ENCODE peak calls at places on chromosomes 12 and 14, in nine cellular contexts. P is H9; L is Calu3; M is cardiac fibroblast; Z is CD8-positive, alpha-beta T cell; H is right lobe of liver; I is astrocyte of the spinal cord; U is A673; E is PC-3. O is an unnamed sample.

GRCh38 chr12:21771311-21771710 is 3.2 kb downstream of the KCNJ8 start:
- DNase-seq in P (no peak), M (peak; percentile 2), H (no peak), I (peak; percentile 16), L (no peak), Z (no peak), U (no peak), E (peak; percentile 24), O (no peak)

GRCh38 chr14:32252030-32252670 is 49.1 kb upstream of the RNU6-8 start:
- DNase-seq in P (peak; percentile 56), L (peak; percentile 65), H (no peak), E (peak; percentile 85), I (peak; percentile 85), M (peak; percentile 84), U (peak; percentile 85), Z (peak; percentile 19), O (peak; percentile 76)

GRCh38 chr12:115010324-115010995 is 326.5 kb upstream of the TBX3 start:
- DNase-seq in M (no peak), P (no peak), I (no peak), Z (no peak), L (no peak), U (no peak), H (peak; percentile 68), E (peak; percentile 91), O (peak; percentile 93)

GRCh38 chr12:11689591-11690158 is 40.2 kb downstream of the ETV6 start:
- DNase-seq in Z (no peak), M (no peak), I (no peak), H (no peak), L (no peak), U (no peak), P (no peak), E (no peak), O (no peak)

GRCh38 chr14:96176275-96176674 is 28.4 kb upstream of the BDKRB2 start:
- DNase-seq in M (peak; percentile 36), U (no peak), Z (no peak), L (no peak), P (no peak), I (no peak), E (no peak), H (no peak), O (no peak)

GRCh38 chr12:80837342-80837978 is 100.3 kb downstream of the LIN7A start:
- DNase-seq in M (peak; percentile 78), Z (no peak), H (no peak), E (peak; percentile 51), L (peak; percentile 45), P (peak; percentile 72), I (peak; percentile 65), U (peak; percentile 82), O (peak; percentile 61)

GRCh38 chr14:66141733-66142132 is 344.4 kb upstream of the CCDC196 start:
- DNase-seq in U (no peak), E (no peak), L (no peak), M (no peak), Z (no peak), H (no peak), I (no peak), P (no peak), O (no peak)

GRCh38 chr12:126784328-126784921 is 1482.5 kb upstream of the TMEM132C start:
- DNase-seq in Z (no peak), H (no peak), U (peak; percentile 83), M (no peak), I (peak; percentile 26), P (peak; percentile 86), L (peak; percentile 73), E (peak; percentile 81), O (peak; percentile 64)

GRCh38 chr14:74915826-74916225 is 7.2 kb downstream of the RPS6KL1 start:
- DNase-seq in M (no peak), P (no peak), Z (no peak), E (no peak), U (no peak), I (no peak), H (no peak), L (no peak), O (no peak)

GRCh38 chr14:44010595-44010994 is 496.5 kb downstream of the FSCB start:
- DNase-seq in I (no peak), E (no peak), H (no peak), L (no peak), M (no peak), U (no peak), P (no peak), Z (no peak), O (no peak)

GRCh38 chr14:88189040-88189839 is 133.8 kb downstream of the KCNK10 start:
- DNase-seq in U (peak; percentile 86), Z (no peak), H (no peak), M (peak; percentile 93), L (peak; percentile 84), I (peak; percentile 74), P (peak; percentile 80), E (peak; percentile 96), O (peak; percentile 88)

GRCh38 chr14:68788275-68789001 is 4.4 kb downstream of the ZFP36L1 start:
- DNase-seq in U (no peak), L (no peak), P (no peak), I (peak; percentile 20), H (no peak), M (peak; percentile 26), E (no peak), Z (no peak), O (no peak)

GRCh38 chr12:69688496-69689427 is 10.3 kb downstream of the BEST3 start:
- DNase-seq in M (peak; percentile 89), Z (peak; percentile 3), E (peak; percentile 97), I (peak; percentile 96), L (peak; percentile 85), H (peak; percentile 62), P (peak; percentile 91), U (peak; percentile 87), O (peak; percentile 98)

GRCh38 chr12:93379432-93380308 is 1.9 kb downstream of the NUDT4 start:
- DNase-seq in P (no peak), Z (no peak), L (no peak), I (peak; percentile 39), H (no peak), U (peak; percentile 17), E (peak; percentile 29), M (no peak), O (peak; percentile 38)

GRCh38 chr12:42568952-42569916 is 20.3 kb downstream of the PRICKLE1 start:
- DNase-seq in Z (no peak), U (peak; percentile 74), P (no peak), M (peak; percentile 78), I (peak; percentile 66), E (peak; percentile 75), H (no peak), L (no peak), O (peak; percentile 58)

GRCh38 chr14:32259368-32260013 is 56.4 kb upstream of the RNU6-8 start:
- DNase-seq in H (no peak), P (peak; percentile 43), Z (no peak), E (peak; percentile 87), M (peak; percentile 22), I (peak; percentile 71), U (peak; percentile 69), L (peak; percentile 37), O (peak; percentile 73)

GRCh38 chr12:40616383-40616900 is 75.8 kb upstream of the CNTN1 start:
- DNase-seq in U (no peak), H (no peak), I (no peak), E (no peak), L (no peak), Z (no peak), M (no peak), P (no peak), O (no peak)

GRCh38 chr12:106195638-106196037 is 52.2 kb downstream of the CKAP4 start:
- DNase-seq in U (no peak), E (no peak), I (peak; percentile 41), L (no peak), P (no peak), Z (no peak), M (peak; percentile 78), H (peak; percentile 92), O (peak; percentile 25)

GRCh38 chr14:100887728-100888335 is 15.7 kb downstream of the RTL1 start:
- DNase-seq in M (no peak), H (no peak), I (no peak), Z (no peak), P (no peak), L (no peak), U (peak; percentile 75), E (no peak), O (no peak)

GRCh38 chr14:68379510-68380303 is 413.2 kb downstream of the ZFP36L1 start:
- DNase-seq in U (no peak), P (no peak), H (no peak), L (no peak), E (peak; percentile 98), I (no peak), M (no peak), Z (peak; percentile 17), O (no peak)

GRCh38 chr12:118237908-118238307 is 102.0 kb downstream of the PEBP1 start:
- DNase-seq in I (peak; percentile 45), H (no peak), P (no peak), U (no peak), E (peak; percentile 91), Z (no peak), L (peak; percentile 19), M (peak; percentile 6), O (peak; percentile 32)
- TF ChIP-seq CTCF in I (no peak), H (no peak), P (no peak), U (no peak), E (no peak), Z (no peak), L (no peak), M (no peak), O (no peak)

GRCh38 chr12:132955933-132956725 is at the start of gene ZNF605:
- DNase-seq in I (peak; percentile 92), H (peak; percentile 92), P (peak; percentile 94), U (peak; percentile 95), M (peak; percentile 95), E (peak; percentile 87), L (peak; percentile 95), Z (peak; percentile 73), O (peak; percentile 75)
- TF ChIP-seq CTCF in I (no peak), H (no peak), P (no peak), U (no peak), M (no peak), E (no peak), L (no peak), Z (no peak), O (no peak)

DNA sequence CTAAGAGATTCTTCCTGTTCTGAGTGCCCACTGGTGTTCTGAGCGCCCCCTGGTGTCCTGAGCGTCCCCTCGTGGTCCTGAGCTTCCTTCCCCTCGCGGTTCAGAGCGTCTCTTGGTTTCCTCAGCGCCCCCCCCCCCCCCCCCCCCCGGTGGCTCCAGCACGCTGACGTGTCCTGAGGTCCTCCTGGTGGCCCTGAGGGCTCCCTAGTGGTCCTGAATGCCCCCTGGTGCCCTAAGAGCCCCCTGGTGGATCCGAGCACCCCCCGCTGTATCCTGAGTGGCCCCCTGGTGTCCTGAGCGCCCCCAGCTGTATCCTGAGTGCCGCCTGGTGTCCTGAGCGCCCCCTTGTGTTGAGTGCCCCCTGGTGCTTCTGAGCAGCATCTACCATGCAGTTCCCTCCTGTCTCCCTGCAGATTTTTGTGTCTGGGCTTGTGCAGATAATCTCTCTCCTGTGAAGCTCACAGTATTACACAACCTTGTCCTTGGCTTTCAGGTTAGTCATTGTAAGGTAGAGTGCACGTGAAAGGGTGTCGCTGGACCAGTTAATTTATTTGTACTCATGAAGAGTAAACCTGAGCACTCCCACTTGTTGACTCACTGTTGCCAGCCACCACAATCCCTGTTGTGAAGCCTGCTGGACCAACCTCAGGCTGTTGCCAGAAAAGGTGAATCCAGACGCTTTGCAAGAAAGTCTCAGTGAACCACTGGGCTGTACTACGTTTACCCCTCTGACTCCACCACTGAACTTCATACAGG is 1168.4 kb downstream of the TMEM121 start:
- DNase-seq in P (no peak), M (no peak), I (no peak), L (no peak), E (no peak), U (peak; percentile 47), H (no peak), Z (peak; percentile 50), O (peak; percentile 32)
- TF ChIP-seq CTCF in P (no peak), M (peak; percentile 2), I (no peak), L (no peak), E (no peak), U (peak; percentile 58), H (no peak), Z (peak; percentile 76), O (no peak)

GRCh38 chr12:47838286-47838931 is 18.7 kb upstream of the HDAC7 start:
- DNase-seq in E (peak; percentile 65), I (peak; percentile 35), U (peak; percentile 70), L (peak; percentile 42), H (no peak), M (peak; percentile 54), Z (no peak), P (peak; percentile 63), O (peak; percentile 54)
- TF ChIP-seq CTCF in E (peak; percentile 71), I (peak; percentile 38), U (peak; percentile 62), L (no peak), H (peak; percentile 47), M (peak; percentile 48), Z (peak; percentile 43), P (peak; percentile 77), O (peak; percentile 71)